ENCODE peak calls at places on chromosomes 12 and 14, in five cellular contexts. One of them, this sample, is unnamed.

GRCh38 chr14:96424104-96424989 is 32.4 kb downstream of the AK7 start:
- DNase-seq in mucosa of descending colon: peak; percentile 66
- DNase-seq in A549: peak; percentile 57
- DNase-seq in right lobe of liver: peak; percentile 50
- DNase-seq in fibroblast of lung: peak; percentile 83
- DNase-seq in this sample: peak; percentile 12

GRCh38 chr12:105341010-105341409 is 10.5 kb downstream of the C12orf75 start:
- DNase-seq in mucosa of descending colon: no peak
- DNase-seq in A549: no peak
- DNase-seq in right lobe of liver: no peak
- DNase-seq in fibroblast of lung: peak; percentile 69
- DNase-seq in this sample: no peak

GRCh38 chr14:102695172-102695569 is 82.1 kb upstream of the TRAF3 start:
- DNase-seq in mucosa of descending colon: no peak
- DNase-seq in A549: no peak
- DNase-seq in right lobe of liver: no peak
- DNase-seq in fibroblast of lung: no peak
- DNase-seq in this sample: no peak

GRCh38 chr14:99118946-99119345 is 153.1 kb downstream of the BCL11B start:
- DNase-seq in mucosa of descending colon: no peak
- DNase-seq in A549: no peak
- DNase-seq in right lobe of liver: no peak
- DNase-seq in fibroblast of lung: no peak
- DNase-seq in this sample: no peak

GRCh38 chr14:76168531-76168930 is 16.8 kb downstream of the GPATCH2L start:
- DNase-seq in mucosa of descending colon: no peak
- DNase-seq in A549: no peak
- DNase-seq in right lobe of liver: no peak
- DNase-seq in fibroblast of lung: no peak
- DNase-seq in this sample: no peak

GRCh38 chr12:57887631-57888406 is 41.3 kb upstream of the CTDSP2 start:
- DNase-seq in mucosa of descending colon: peak; percentile 65
- DNase-seq in A549: no peak
- DNase-seq in right lobe of liver: no peak
- DNase-seq in fibroblast of lung: peak; percentile 77
- DNase-seq in this sample: peak; percentile 31

GRCh38 chr12:116516657-116517056 is 42.5 kb upstream of the MAP1LC3B2 start:
- DNase-seq in mucosa of descending colon: no peak
- DNase-seq in A549: no peak
- DNase-seq in right lobe of liver: no peak
- DNase-seq in fibroblast of lung: no peak
- DNase-seq in this sample: no peak

GRCh38 chr14:97021571-97022171 is 224.5 kb downstream of the VRK1 start:
- DNase-seq in mucosa of descending colon: no peak
- DNase-seq in A549: peak; percentile 34
- DNase-seq in right lobe of liver: no peak
- DNase-seq in fibroblast of lung: no peak
- DNase-seq in this sample: no peak

GRCh38 chr12:56029666-56030293 is 8.9 kb downstream of the IKZF4 start:
- DNase-seq in mucosa of descending colon: no peak
- DNase-seq in A549: peak; percentile 78
- DNase-seq in right lobe of liver: peak; percentile 32
- DNase-seq in fibroblast of lung: peak; percentile 76
- DNase-seq in this sample: peak; percentile 59

GRCh38 chr14:63737582-63738006 is 9.7 kb upstream of the SGPP1 start:
- DNase-seq in mucosa of descending colon: no peak
- DNase-seq in A549: no peak
- DNase-seq in right lobe of liver: no peak
- DNase-seq in fibroblast of lung: no peak
- DNase-seq in this sample: no peak

GRCh38 chr12:52515927-52516831 is 4.0 kb downstream of the KRT5 start:
- DNase-seq in mucosa of descending colon: no peak
- DNase-seq in A549: no peak
- DNase-seq in right lobe of liver: no peak
- DNase-seq in fibroblast of lung: no peak
- DNase-seq in this sample: no peak

GRCh38 chr14:92914087-92914656 is 8.8 kb upstream of the CHGA start:
- DNase-seq in mucosa of descending colon: no peak
- DNase-seq in A549: no peak
- DNase-seq in right lobe of liver: no peak
- DNase-seq in fibroblast of lung: peak; percentile 5
- DNase-seq in this sample: no peak

GRCh38 chr12:63917864-63918742 is 73.6 kb downstream of the SRGAP1 start:
- DNase-seq in mucosa of descending colon: peak; percentile 47
- DNase-seq in A549: peak; percentile 80
- DNase-seq in right lobe of liver: no peak
- DNase-seq in fibroblast of lung: peak; percentile 99
- DNase-seq in this sample: peak; percentile 26

GRCh38 chr14:20436363-20436755 is 393 bp upstream of the KLHL33 start:
- DNase-seq in mucosa of descending colon: no peak
- DNase-seq in A549: no peak
- DNase-seq in right lobe of liver: no peak
- DNase-seq in fibroblast of lung: peak; percentile 58
- DNase-seq in this sample: no peak

GRCh38 chr12:94458882-94459772 is 540 bp downstream of the CEP83 start:
- DNase-seq in mucosa of descending colon: no peak
- DNase-seq in A549: peak; percentile 13
- DNase-seq in right lobe of liver: no peak
- DNase-seq in fibroblast of lung: peak; percentile 54
- DNase-seq in this sample: no peak

GRCh38 chr14:55127491-55127951 is 1.5 kb upstream of the LGALS3 start:
- DNase-seq in mucosa of descending colon: no peak
- DNase-seq in A549: no peak
- DNase-seq in right lobe of liver: no peak
- DNase-seq in fibroblast of lung: no peak
- DNase-seq in this sample: no peak

GRCh38 chr12:124296295-124296915 is 1.5 kb downstream of the RFLNA start:
- DNase-seq in mucosa of descending colon: peak; percentile 88
- DNase-seq in A549: no peak
- DNase-seq in right lobe of liver: peak; percentile 16
- DNase-seq in fibroblast of lung: no peak
- DNase-seq in this sample: no peak

GRCh38 chr14:64766430-64767151 is 62.4 kb downstream of the PLEKHG3 start:
- DNase-seq in mucosa of descending colon: no peak
- DNase-seq in A549: no peak
- DNase-seq in right lobe of liver: no peak
- DNase-seq in fibroblast of lung: no peak
- DNase-seq in this sample: no peak

GRCh38 chr12:101732318-101732717 is 6.9 kb downstream of the SYCP3 start:
- DNase-seq in mucosa of descending colon: no peak
- DNase-seq in A549: no peak
- DNase-seq in right lobe of liver: no peak
- DNase-seq in fibroblast of lung: no peak
- DNase-seq in this sample: no peak

GRCh38 chr12:57836442-57837375 is 9.8 kb downstream of the CTDSP2 start:
- DNase-seq in mucosa of descending colon: peak; percentile 69
- DNase-seq in A549: no peak
- DNase-seq in right lobe of liver: peak; percentile 68
- DNase-seq in fibroblast of lung: peak; percentile 81
- DNase-seq in this sample: no peak

GRCh38 chr12:131929530-131930456 is 717 bp downstream of the PUS1 start:
- DNase-seq in mucosa of descending colon: peak; percentile 65
- DNase-seq in A549: peak; percentile 50
- DNase-seq in right lobe of liver: no peak
- DNase-seq in fibroblast of lung: no peak
- DNase-seq in this sample: no peak

GRCh38 chr12:30813741-30814687 is 59.3 kb upstream of the CAPRIN2 start:
- DNase-seq in mucosa of descending colon: no peak
- DNase-seq in A549: no peak
- DNase-seq in right lobe of liver: no peak
- DNase-seq in fibroblast of lung: peak; percentile 30
- DNase-seq in this sample: no peak

GRCh38 chr12:1878695-1879094 is 39.8 kb downstream of the CACNA2D4 start:
- DNase-seq in mucosa of descending colon: no peak
- DNase-seq in A549: no peak
- DNase-seq in right lobe of liver: no peak
- DNase-seq in fibroblast of lung: no peak
- DNase-seq in this sample: no peak

GRCh38 chr14:62592877-62593276 is 452.4 kb downstream of the KCNH5 start:
- DNase-seq in mucosa of descending colon: no peak
- DNase-seq in A549: no peak
- DNase-seq in right lobe of liver: no peak
- DNase-seq in fibroblast of lung: peak; percentile 59
- DNase-seq in this sample: no peak

GRCh38 chr12:120874547-120875245 is 29.5 kb downstream of the SPPL3 start:
- DNase-seq in mucosa of descending colon: no peak
- DNase-seq in A549: no peak
- DNase-seq in right lobe of liver: no peak
- DNase-seq in fibroblast of lung: no peak
- DNase-seq in this sample: no peak

GRCh38 chr12:77697126-77697525 is 133.6 kb upstream of the NAV3 start:
- DNase-seq in mucosa of descending colon: no peak
- DNase-seq in A549: no peak
- DNase-seq in right lobe of liver: no peak
- DNase-seq in fibroblast of lung: no peak
- DNase-seq in this sample: no peak

GRCh38 chr14:79254069-79254775 is 957.1 kb downstream of the DIO2 start:
- DNase-seq in mucosa of descending colon: no peak
- DNase-seq in A549: no peak
- DNase-seq in right lobe of liver: no peak
- DNase-seq in fibroblast of lung: peak; percentile 22
- DNase-seq in this sample: no peak

GRCh38 chr12:49666176-49666575 is 41.0 kb downstream of the FMNL3 start:
- DNase-seq in mucosa of descending colon: no peak
- DNase-seq in A549: no peak
- DNase-seq in right lobe of liver: no peak
- DNase-seq in fibroblast of lung: no peak
- DNase-seq in this sample: no peak

GRCh38 chr12:110590806-110591326 is 7.7 kb upstream of the PPTC7 start:
- DNase-seq in mucosa of descending colon: no peak
- DNase-seq in A549: no peak
- DNase-seq in right lobe of liver: no peak
- DNase-seq in fibroblast of lung: peak; percentile 64
- DNase-seq in this sample: no peak

GRCh38 chr14:54772451-54772881 is 130.2 kb downstream of the GCH1 start:
- DNase-seq in mucosa of descending colon: no peak
- DNase-seq in A549: peak; percentile 18
- DNase-seq in right lobe of liver: no peak
- DNase-seq in fibroblast of lung: peak; percentile 60
- DNase-seq in this sample: no peak

GRCh38 chr12:57247041-57247440 is 3.9 kb downstream of the STAC3 start:
- DNase-seq in mucosa of descending colon: no peak
- DNase-seq in A549: no peak
- DNase-seq in right lobe of liver: no peak
- DNase-seq in fibroblast of lung: no peak
- DNase-seq in this sample: no peak

GRCh38 chr12:96510306-96510764 is 21.0 kb downstream of the CFAP54 start:
- DNase-seq in mucosa of descending colon: no peak
- DNase-seq in A549: no peak
- DNase-seq in right lobe of liver: no peak
- DNase-seq in fibroblast of lung: no peak
- DNase-seq in this sample: no peak
- TF ChIP-seq CTCF in mucosa of descending colon: no peak
- TF ChIP-seq CTCF in A549: no peak
- TF ChIP-seq CTCF in right lobe of liver: no peak
- TF ChIP-seq CTCF in fibroblast of lung: no peak
- TF ChIP-seq CTCF in this sample: no peak

DNA sequence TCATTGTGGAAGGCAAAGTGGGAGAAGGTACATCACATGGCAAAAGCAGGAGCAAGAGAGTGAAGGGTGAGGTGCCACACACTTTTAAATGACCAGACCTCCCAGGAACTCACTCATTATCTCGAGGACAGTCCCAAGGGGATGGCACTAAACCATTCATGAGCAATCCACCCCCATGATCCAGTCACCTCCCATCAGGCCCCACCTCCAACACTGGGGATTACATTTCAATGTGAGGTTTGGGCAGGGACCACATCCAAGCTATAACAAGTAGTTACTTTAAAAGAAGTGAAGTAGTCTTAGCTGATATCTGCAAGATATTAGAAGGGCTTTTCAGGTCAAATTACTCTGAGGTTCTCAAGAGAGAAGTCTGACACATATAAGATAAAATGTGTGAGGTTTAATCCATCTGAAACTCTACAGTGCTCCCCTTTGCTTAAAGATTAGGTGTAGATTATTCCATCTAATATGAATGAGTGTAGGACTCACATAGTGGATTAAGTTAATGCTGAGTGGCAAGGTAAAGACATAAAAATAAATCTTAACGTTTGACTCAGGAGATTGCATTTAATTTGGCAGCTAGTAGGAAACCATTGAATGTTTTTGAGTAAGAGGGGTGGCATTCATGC is 130.8 kb downstream of the TMX1 start:
- DNase-seq in mucosa of descending colon: no peak
- DNase-seq in A549: no peak
- DNase-seq in right lobe of liver: no peak
- DNase-seq in fibroblast of lung: no peak
- DNase-seq in this sample: peak; percentile 83
- H3K9me3 ChIP-seq in mucosa of descending colon: no peaks in the 10 kb centered on the region
- H3K9me3 ChIP-seq in A549: no peaks in the 10 kb centered on the region
- H3K9me3 ChIP-seq in right lobe of liver: no peaks in the 10 kb centered on the region
- H3K9me3 ChIP-seq in fibroblast of lung: no peaks in the 10 kb centered on the region
- H3K9me3 ChIP-seq in this sample: no peaks in the 10 kb centered on the region

DNA sequence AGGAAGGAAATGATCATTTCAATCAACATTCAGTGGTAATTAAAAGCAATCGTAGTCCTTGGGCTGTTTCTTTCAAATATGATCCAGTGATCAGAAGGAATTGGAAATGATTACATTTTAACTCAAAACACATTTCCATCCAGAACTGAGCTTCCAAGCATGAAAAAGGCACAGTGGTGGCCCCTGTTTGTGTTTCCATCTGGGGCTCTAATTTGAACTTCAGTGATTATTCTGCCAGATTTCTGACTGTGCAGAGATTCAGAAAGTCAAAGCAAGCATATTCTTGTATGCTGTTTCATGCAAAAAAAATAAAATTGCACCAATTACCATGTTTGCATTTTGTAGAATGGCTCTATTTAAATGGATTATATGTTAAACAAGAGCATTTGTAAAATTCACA is 157.1 kb upstream of the LMNTD1 start:
- DNase-seq in mucosa of descending colon: no peak
- DNase-seq in A549: no peak
- DNase-seq in right lobe of liver: no peak
- DNase-seq in fibroblast of lung: no peak
- DNase-seq in this sample: no peak
- TF ChIP-seq CTCF in mucosa of descending colon: no peak
- TF ChIP-seq CTCF in A549: no peak
- TF ChIP-seq CTCF in right lobe of liver: no peak
- TF ChIP-seq CTCF in fibroblast of lung: no peak
- TF ChIP-seq CTCF in this sample: no peak

GRCh38 chr12:113262710-113263109 is 41.4 kb downstream of the TPCN1 start:
- DNase-seq in mucosa of descending colon: peak; percentile 3
- DNase-seq in A549: no peak
- DNase-seq in right lobe of liver: no peak
- DNase-seq in fibroblast of lung: peak; percentile 74
- DNase-seq in this sample: no peak
- H3K9me3 ChIP-seq in mucosa of descending colon: no peaks in the 10 kb centered on the region
- H3K9me3 ChIP-seq in A549: no peaks in the 10 kb centered on the region
- H3K9me3 ChIP-seq in right lobe of liver: no peaks in the 10 kb centered on the region
- H3K9me3 ChIP-seq in fibroblast of lung: no peaks in the 10 kb centered on the region
- H3K9me3 ChIP-seq in this sample: no peaks in the 10 kb centered on the region